ENCODE peak calls at places on chromosomes 5 and 9, in seven cellular contexts. D, L, U, X, R, A and K are unnamed samples.

GRCh38 chr5:171309526-171310333 is 682 bp downstream of the TLX3 start:
- DNase-seq in D (no peak), A (no peak), L (no peak), U (peak; percentile 14), X (no peak), R (no peak), K (no peak)

GRCh38 chr5:89105171-89105695 is 222.2 kb upstream of the MEF2C start:
- DNase-seq in R (no peak), U (no peak), A (no peak), X (no peak), D (no peak), L (no peak), K (no peak)

GRCh38 chr9:117917873-117918272 is 213.7 kb downstream of the TLR4 start:
- DNase-seq in R (no peak), A (no peak), X (no peak), U (no peak), D (no peak), L (no peak), K (no peak)

GRCh38 chr5:114153833-114154232 is 208.0 kb upstream of the KCNN2 start:
- DNase-seq in X (no peak), A (no peak), U (no peak), D (no peak), L (no peak), R (no peak), K (no peak)

GRCh38 chr5:58666141-58666540 is 83.3 kb downstream of the RAB3C start:
- DNase-seq in R (no peak), X (no peak), L (no peak), D (no peak), U (no peak), A (no peak), K (no peak)

GRCh38 chr5:17241635-17242034 is 24.2 kb downstream of the BASP1 start:
- DNase-seq in X (no peak), R (no peak), L (no peak), A (no peak), D (no peak), U (no peak), K (no peak)

GRCh38 chr5:154202379-154203260 is 12.1 kb downstream of the GALNT10 start:
- DNase-seq in L (no peak), D (no peak), A (no peak), U (peak; percentile 49), X (no peak), R (no peak), K (peak; percentile 31)

GRCh38 chr5:1824109-1824821 is 23.1 kb downstream of the NDUFS6 start:
- DNase-seq in X (no peak), U (no peak), A (no peak), D (no peak), R (no peak), L (no peak), K (no peak)

GRCh38 chr9:93196095-93197055 is 12.4 kb downstream of the WNK2 start:
- DNase-seq in A (no peak), X (no peak), D (no peak), L (no peak), R (no peak), U (peak; percentile 36), K (no peak)

GRCh38 chr9:80648336-80648735 is 1041.0 kb downstream of the TLE1 start:
- DNase-seq in A (no peak), X (no peak), U (no peak), D (peak; percentile 46), L (no peak), R (peak; percentile 71), K (no peak)

GRCh38 chr9:124969401-124969800 is 28.5 kb upstream of the GOLGA1 start:
- DNase-seq in R (no peak), A (no peak), X (no peak), L (no peak), D (no peak), U (no peak), K (no peak)

GRCh38 chr5:157743163-157744054 is at the start of gene LSM11:
- DNase-seq in U (peak; percentile 93), R (peak; percentile 80), X (peak; percentile 81), L (peak; percentile 75), D (peak; percentile 45), A (peak; percentile 80), K (peak; percentile 86)

GRCh38 chr5:169294621-169295020 is 6.3 kb downstream of the SLIT3 start:
- DNase-seq in A (no peak), X (no peak), D (no peak), U (no peak), L (no peak), R (no peak), K (no peak)

GRCh38 chr9:128152133-128152780 is 3.0 kb downstream of the LCN2 start:
- DNase-seq in R (no peak), L (no peak), A (no peak), U (no peak), D (no peak), X (no peak), K (no peak)

GRCh38 chr5:108884736-108885135 is 137.0 kb downstream of the FER start:
- DNase-seq in X (no peak), L (no peak), A (no peak), U (no peak), R (peak; percentile 77), D (no peak), K (no peak)

GRCh38 chr9:97570899-97571298 is 62.3 kb downstream of the TSTD2 start:
- DNase-seq in R (no peak), A (no peak), X (no peak), D (no peak), L (no peak), U (no peak), K (no peak)